ENCODE peak calls at places on chromosomes 16 and 17, in five cellular contexts. One of them, this sample, is unnamed.

GRCh38 chr17:1060991-1061390 is 64.1 kb downstream of the TIMM22 start:
- DNase-seq in activated CD4-positive, CD25-positive, alpha-beta regulatory T cell: no peak
- DNase-seq in WTC11: no peak
- DNase-seq in PC-9: peak
- DNase-seq in endothelial cell: no peak
- DNase-seq in this sample: no peak

GRCh38 chr17:73341350-73342056 is 29.7 kb upstream of the CDC42EP4 start:
- DNase-seq in activated CD4-positive, CD25-positive, alpha-beta regulatory T cell: no peak
- DNase-seq in WTC11: no peak
- DNase-seq in endothelial cell: no peak
- DNase-seq in PC-9: no peak
- DNase-seq in this sample: no peak

GRCh38 chr17:82998637-82999036 is 80.8 kb upstream of the METRNL start:
- DNase-seq in PC-9: no peak
- DNase-seq in WTC11: no peak
- DNase-seq in activated CD4-positive, CD25-positive, alpha-beta regulatory T cell: no peak
- DNase-seq in endothelial cell: no peak
- DNase-seq in this sample: no peak

GRCh38 chr16:19696961-19697360 is 21.1 kb downstream of the KNOP1 start:
- DNase-seq in activated CD4-positive, CD25-positive, alpha-beta regulatory T cell: no peak
- DNase-seq in endothelial cell: no peak
- DNase-seq in WTC11: no peak
- DNase-seq in PC-9: no peak
- DNase-seq in this sample: peak

GRCh38 chr16:65737831-65738230 is 616.0 kb upstream of the CDH11 start:
- DNase-seq in PC-9: no peak
- DNase-seq in activated CD4-positive, CD25-positive, alpha-beta regulatory T cell: no peak
- DNase-seq in WTC11: no peak
- DNase-seq in endothelial cell: no peak
- DNase-seq in this sample: no peak

GRCh38 chr17:54967621-54968258 is 714 bp downstream of the COX11 start:
- DNase-seq in activated CD4-positive, CD25-positive, alpha-beta regulatory T cell: no peak
- DNase-seq in endothelial cell: no peak
- DNase-seq in PC-9: peak
- DNase-seq in WTC11: no peak
- DNase-seq in this sample: no peak

GRCh38 chr17:20998571-20999043 is 44.2 kb downstream of the USP22 start:
- DNase-seq in WTC11: no peak
- DNase-seq in activated CD4-positive, CD25-positive, alpha-beta regulatory T cell: no peak
- DNase-seq in endothelial cell: no peak
- DNase-seq in PC-9: no peak
- DNase-seq in this sample: no peak

GRCh38 chr16:48901712-48902374 is 291.9 kb upstream of the N4BP1 start:
- DNase-seq in endothelial cell: peak
- DNase-seq in activated CD4-positive, CD25-positive, alpha-beta regulatory T cell: no peak
- DNase-seq in PC-9: no peak
- DNase-seq in WTC11: peak
- DNase-seq in this sample: no peak

GRCh38 chr16:57668259-57668563 is at the start of gene ADGRG3:
- DNase-seq in WTC11: no peak
- DNase-seq in endothelial cell: no peak
- DNase-seq in PC-9: peak
- DNase-seq in activated CD4-positive, CD25-positive, alpha-beta regulatory T cell: no peak
- DNase-seq in this sample: no peak

GRCh38 chr17:6523330-6523729 is 33.0 kb downstream of the PITPNM3 start:
- DNase-seq in activated CD4-positive, CD25-positive, alpha-beta regulatory T cell: no peak
- DNase-seq in endothelial cell: no peak
- DNase-seq in PC-9: peak
- DNase-seq in WTC11: no peak
- DNase-seq in this sample: no peak

GRCh38 chr16:83744521-83744981 is 63.2 kb upstream of the HSBP1 start:
- DNase-seq in activated CD4-positive, CD25-positive, alpha-beta regulatory T cell: no peak
- DNase-seq in PC-9: peak
- DNase-seq in endothelial cell: no peak
- DNase-seq in WTC11: no peak
- DNase-seq in this sample: no peak

GRCh38 chr17:45825792-45826191 is 18.9 kb upstream of the SPPL2C start:
- DNase-seq in activated CD4-positive, CD25-positive, alpha-beta regulatory T cell: no peak
- DNase-seq in WTC11: no peak
- DNase-seq in PC-9: no peak
- DNase-seq in endothelial cell: no peak
- DNase-seq in this sample: no peak

GRCh38 chr16:1745181-1745899 is 26.0 kb downstream of the NME3 start:
- DNase-seq in activated CD4-positive, CD25-positive, alpha-beta regulatory T cell: no peak
- DNase-seq in WTC11: no peak
- DNase-seq in PC-9: peak
- DNase-seq in endothelial cell: no peak
- DNase-seq in this sample: no peak

GRCh38 chr16:19001788-19002187 is 18.1 kb downstream of the TMC7 start:
- DNase-seq in PC-9: no peak
- DNase-seq in WTC11: no peak
- DNase-seq in activated CD4-positive, CD25-positive, alpha-beta regulatory T cell: no peak
- DNase-seq in endothelial cell: no peak
- DNase-seq in this sample: peak

GRCh38 chr17:34750004-34750403 is 170.6 kb downstream of the TMEM132E start:
- DNase-seq in activated CD4-positive, CD25-positive, alpha-beta regulatory T cell: no peak
- DNase-seq in endothelial cell: no peak
- DNase-seq in WTC11: no peak
- DNase-seq in PC-9: no peak
- DNase-seq in this sample: no peak

GRCh38 chr16:81495321-81496234 is 51.0 kb downstream of the CMIP start:
- DNase-seq in endothelial cell: no peak
- DNase-seq in PC-9: no peak
- DNase-seq in activated CD4-positive, CD25-positive, alpha-beta regulatory T cell: no peak
- DNase-seq in WTC11: no peak
- DNase-seq in this sample: no peak

GRCh38 chr17:9414471-9414870 is 161.1 kb downstream of the STX8 start:
- DNase-seq in PC-9: no peak
- DNase-seq in endothelial cell: no peak
- DNase-seq in activated CD4-positive, CD25-positive, alpha-beta regulatory T cell: no peak
- DNase-seq in WTC11: no peak
- DNase-seq in this sample: no peak

GRCh38 chr17:38922538-38923291 is 2.7 kb upstream of the LASP1NB start:
- DNase-seq in activated CD4-positive, CD25-positive, alpha-beta regulatory T cell: no peak
- DNase-seq in WTC11: peak
- DNase-seq in PC-9: no peak
- DNase-seq in endothelial cell: no peak
- DNase-seq in this sample: peak

GRCh38 chr17:48236681-48237134 is 129.1 kb downstream of the SNX11 start:
- DNase-seq in endothelial cell: no peak
- DNase-seq in PC-9: peak
- DNase-seq in WTC11: no peak
- DNase-seq in activated CD4-positive, CD25-positive, alpha-beta regulatory T cell: no peak
- DNase-seq in this sample: no peak

GRCh38 chr16:76565542-76565941 is 288.3 kb downstream of the CNTNAP4 start:
- DNase-seq in PC-9: no peak
- DNase-seq in WTC11: no peak
- DNase-seq in endothelial cell: no peak
- DNase-seq in activated CD4-positive, CD25-positive, alpha-beta regulatory T cell: no peak
- DNase-seq in this sample: no peak

GRCh38 chr16:10578474-10579316 is 1.7 kb downstream of the EMP2 start:
- DNase-seq in PC-9: peak
- DNase-seq in WTC11: no peak
- DNase-seq in activated CD4-positive, CD25-positive, alpha-beta regulatory T cell: no peak
- DNase-seq in endothelial cell: no peak
- DNase-seq in this sample: peak

GRCh38 chr16:52191533-52192134 is 355.3 kb downstream of the TOX3 start:
- DNase-seq in PC-9: no peak
- DNase-seq in activated CD4-positive, CD25-positive, alpha-beta regulatory T cell: peak
- DNase-seq in WTC11: peak
- DNase-seq in endothelial cell: peak
- DNase-seq in this sample: peak

GRCh38 chr17:41760878-41761277 is 25.6 kb downstream of the JUP start:
- DNase-seq in endothelial cell: no peak
- DNase-seq in PC-9: no peak
- DNase-seq in activated CD4-positive, CD25-positive, alpha-beta regulatory T cell: no peak
- DNase-seq in WTC11: no peak
- DNase-seq in this sample: no peak

GRCh38 chr17:74461646-74462045 is 4.8 kb upstream of the CD300A start:
- DNase-seq in endothelial cell: no peak
- DNase-seq in WTC11: no peak
- DNase-seq in PC-9: no peak
- DNase-seq in activated CD4-positive, CD25-positive, alpha-beta regulatory T cell: no peak
- DNase-seq in this sample: no peak

GRCh38 chr16:2691491-2692248 is 9.3 kb downstream of the KCTD5 start:
- DNase-seq in PC-9: no peak
- DNase-seq in activated CD4-positive, CD25-positive, alpha-beta regulatory T cell: no peak
- DNase-seq in endothelial cell: no peak
- DNase-seq in WTC11: no peak
- DNase-seq in this sample: no peak

GRCh38 chr17:42111901-42112551 is 488 bp downstream of the DHX58 start:
- DNase-seq in endothelial cell: no peak
- DNase-seq in WTC11: no peak
- DNase-seq in activated CD4-positive, CD25-positive, alpha-beta regulatory T cell: no peak
- DNase-seq in PC-9: no peak
- DNase-seq in this sample: no peak

GRCh38 chr17:50916026-50916707 is 50.0 kb upstream of the TOB1 start:
- DNase-seq in activated CD4-positive, CD25-positive, alpha-beta regulatory T cell: peak
- DNase-seq in WTC11: no peak
- DNase-seq in endothelial cell: no peak
- DNase-seq in PC-9: peak
- DNase-seq in this sample: no peak

GRCh38 chr16:24024971-24025370 is 189.2 kb downstream of the PRKCB start:
- DNase-seq in activated CD4-positive, CD25-positive, alpha-beta regulatory T cell: no peak
- DNase-seq in endothelial cell: no peak
- DNase-seq in PC-9: no peak
- DNase-seq in WTC11: no peak
- DNase-seq in this sample: no peak

GRCh38 chr17:45954914-45955313 is 44.1 kb upstream of the STH start:
- DNase-seq in PC-9: no peak
- DNase-seq in WTC11: no peak
- DNase-seq in endothelial cell: no peak
- DNase-seq in activated CD4-positive, CD25-positive, alpha-beta regulatory T cell: no peak
- DNase-seq in this sample: no peak

GRCh38 chr17:68356520-68356919 is 65.2 kb downstream of the ARSG start:
- DNase-seq in WTC11: no peak
- DNase-seq in PC-9: no peak
- DNase-seq in activated CD4-positive, CD25-positive, alpha-beta regulatory T cell: no peak
- DNase-seq in endothelial cell: no peak
- DNase-seq in this sample: no peak

GRCh38 chr17:82120148-82120547 is 22.1 kb upstream of the FASN start:
- DNase-seq in PC-9: no peak
- DNase-seq in WTC11: no peak
- DNase-seq in activated CD4-positive, CD25-positive, alpha-beta regulatory T cell: no peak
- DNase-seq in endothelial cell: no peak
- DNase-seq in this sample: no peak

GRCh38 chr16:71803305-71803690 is 5.3 kb downstream of the AP1G1 start:
- DNase-seq in activated CD4-positive, CD25-positive, alpha-beta regulatory T cell: no peak
- DNase-seq in endothelial cell: no peak
- DNase-seq in WTC11: no peak
- DNase-seq in PC-9: no peak
- DNase-seq in this sample: no peak

GRCh38 chr16:31429314-31429713 is 1.2 kb upstream of the COX6A2 start:
- DNase-seq in PC-9: no peak
- DNase-seq in activated CD4-positive, CD25-positive, alpha-beta regulatory T cell: no peak
- DNase-seq in WTC11: no peak
- DNase-seq in endothelial cell: no peak
- DNase-seq in this sample: no peak